ENCODE peak calls at places on chromosome 5, in eight cellular contexts. N is heart right ventricle, P is MM.1S, K is fibroblast of lung, A is Peyer's patch, H is GM23248, O is mesendoderm, E is adrenal gland. Q is an unnamed sample.

GRCh38 chr5:139836469-139837208 is 41.0 kb downstream of the PSD2 start:
- DNase-seq in N (no peak), P (no peak), K (no peak), A (no peak), H (no peak), O (no peak), E (no peak), Q (no peak)

GRCh38 chr5:82290908-82291307 is 12.8 kb upstream of the RPS23 start:
- DNase-seq in N (no peak), P (no peak), K (no peak), A (no peak), H (no peak), O (no peak), E (no peak), Q (no peak)

GRCh38 chr5:61252643-61252925 is 79.5 kb upstream of the ZSWIM6 start:
- DNase-seq in N (no peak), P (no peak), K (no peak), A (no peak), H (no peak), O (no peak), E (no peak), Q (no peak)

GRCh38 chr5:154573011-154573410 is 95.0 kb upstream of the HAND1 start:
- DNase-seq in N (no peak), P (no peak), K (no peak), A (no peak), H (no peak), O (no peak), E (no peak), Q (no peak)

GRCh38 chr5:133738271-133738670 is 125.9 kb upstream of the FSTL4 start:
- DNase-seq in N (no peak), P (no peak), K (no peak), A (no peak), H (no peak), O (no peak), E (no peak), Q (no peak)

GRCh38 chr5:80705216-80705769 is 50.5 kb upstream of the DHFR start:
- DNase-seq in N (no peak), P (no peak), K (no peak), A (no peak), H (no peak), O (no peak), E (no peak), Q (no peak)

GRCh38 chr5:16090270-16090669 is 89.3 kb downstream of the MARCHF11 start:
- DNase-seq in N (no peak), P (no peak), K (no peak), A (no peak), H (no peak), O (peak), E (no peak), Q (no peak)

GRCh38 chr5:75545131-75545530 is 33.4 kb downstream of the POLK start:
- DNase-seq in N (no peak), P (no peak), K (no peak), A (no peak), H (no peak), O (no peak), E (no peak), Q (no peak)

GRCh38 chr5:150567031-150567680 is 59.2 kb downstream of the NDST1 start:
- DNase-seq in N (no peak), P (no peak), K (peak), A (no peak), H (peak), O (no peak), E (no peak), Q (no peak)

GRCh38 chr5:91070761-91071429 is 312.2 kb downstream of the ARRDC3 start:
- DNase-seq in N (no peak), P (no peak), K (no peak), A (no peak), H (no peak), O (peak), E (no peak), Q (no peak)

GRCh38 chr5:141761-142160 is 49.5 kb upstream of the LRRC14B start:
- DNase-seq in N (no peak), P (no peak), K (no peak), A (no peak), H (no peak), O (no peak), E (no peak), Q (no peak)

GRCh38 chr5:623531-623930 is 11.4 kb downstream of the CEP72 start:
- DNase-seq in N (no peak), P (no peak), K (no peak), A (no peak), H (no peak), O (no peak), E (no peak), Q (no peak)

DNA sequence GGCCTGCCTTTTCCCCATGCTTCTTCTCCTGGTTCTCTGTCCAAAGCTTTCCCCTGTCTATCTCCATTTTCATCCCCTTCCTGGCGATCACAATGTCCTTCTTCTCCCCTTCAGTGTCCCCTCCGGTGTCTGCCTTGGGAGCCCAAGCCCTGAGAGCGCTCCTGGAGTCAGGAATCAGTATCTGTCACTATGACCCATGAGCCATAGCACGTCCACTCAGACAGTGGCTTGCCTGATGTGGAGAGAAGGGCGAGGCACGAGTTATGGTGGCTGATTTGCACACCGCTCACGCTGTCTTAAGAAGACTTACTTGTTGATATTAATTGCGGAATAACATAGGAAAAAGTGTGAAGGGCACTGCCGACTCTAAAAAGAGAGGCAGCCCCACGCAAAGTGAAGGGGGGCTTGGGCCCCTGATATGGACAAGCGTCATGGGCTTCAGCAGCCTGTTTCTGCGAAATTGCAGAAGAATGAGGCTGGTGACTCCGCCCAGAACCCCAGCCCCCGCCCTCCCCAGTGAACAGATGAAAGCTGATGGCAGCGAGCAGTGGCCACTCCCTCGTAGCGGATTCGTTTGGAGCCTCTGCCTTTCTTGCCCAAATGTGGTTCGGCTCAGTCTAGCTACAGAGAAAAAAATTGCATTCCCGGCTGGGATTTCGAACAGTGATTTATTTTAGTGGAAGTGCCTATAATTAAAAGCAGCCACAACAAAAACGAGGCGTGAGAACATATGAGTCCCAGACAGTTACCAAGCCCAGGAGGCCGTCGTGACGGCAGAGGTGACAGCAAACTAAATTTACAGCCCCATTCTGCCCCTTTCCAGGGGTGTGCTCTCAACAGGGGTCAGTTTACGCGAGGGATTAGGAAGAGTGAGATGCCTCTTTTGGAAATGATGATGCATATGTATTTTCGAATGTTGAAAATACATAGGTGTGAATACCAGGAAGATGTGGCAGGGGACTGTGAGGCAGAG is 149.8 kb downstream of the ICE1 start:
- DNase-seq in N (peak), P (no peak), K (no peak), A (no peak), H (peak), O (no peak), E (peak), Q (no peak)
- H3K4me3 ChIP-seq in N (no peak), P (no peak), K (no peak), A (no peak), H (no peak), O (no peak), E (no peak), Q (no peak)

DNA sequence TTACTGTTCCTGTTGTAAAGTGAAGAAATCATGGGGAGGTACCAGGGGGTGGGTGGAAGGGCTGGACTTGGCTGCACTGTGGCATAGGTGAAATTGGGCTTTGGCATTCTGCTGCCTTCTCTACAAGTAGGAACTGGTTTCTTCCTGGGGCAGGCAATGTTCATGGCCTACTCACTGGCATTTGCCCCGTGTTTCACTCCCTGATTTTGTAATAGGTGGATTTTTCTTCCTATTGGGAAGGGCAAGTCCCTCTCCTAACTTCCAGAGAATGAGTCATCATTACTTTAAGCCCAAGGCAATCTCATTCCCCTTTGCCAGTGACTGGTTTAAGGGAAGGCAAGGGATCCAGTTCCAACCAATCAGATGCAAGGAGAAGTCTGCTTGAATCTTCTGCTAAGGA is 67.9 kb upstream of the ANKRD55 start:
- DNase-seq in N (no peak), P (no peak), K (no peak), A (no peak), H (peak), O (peak), E (no peak), Q (no peak)
- H3K4me3 ChIP-seq in N (no peak), P (no peak), K (no peak), A (no peak), H (no peak), O (no peak), E (no peak), Q (no peak)

DNA sequence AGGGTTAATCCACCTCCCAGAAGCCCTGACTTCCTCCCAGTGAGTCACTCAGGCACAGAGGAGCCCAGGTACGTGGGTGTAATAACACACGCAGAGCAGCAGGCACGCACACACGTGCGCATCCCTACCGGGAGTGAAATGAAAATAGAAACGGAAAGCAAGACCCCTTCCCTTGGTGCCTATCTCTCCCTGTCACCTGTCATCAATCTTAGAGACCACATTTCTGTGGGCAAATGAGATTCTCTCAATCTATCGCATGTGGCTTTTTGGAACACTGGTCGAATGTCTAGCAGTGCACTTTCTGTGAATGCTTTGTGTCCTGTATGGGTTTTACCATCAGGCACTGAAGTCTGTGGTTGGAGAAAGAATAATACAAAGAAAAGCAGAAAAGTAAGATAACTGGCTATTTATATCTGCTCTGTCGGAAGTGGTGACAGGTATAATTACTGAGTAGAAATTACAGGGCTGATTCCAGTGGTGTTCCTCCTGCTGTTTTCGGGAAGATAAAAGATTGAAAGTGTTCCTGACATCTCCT is 137.7 kb upstream of the GRIA1 start:
- DNase-seq in N (no peak), P (peak), K (no peak), A (no peak), H (peak), O (no peak), E (no peak), Q (peak)
- H3K4me3 ChIP-seq in N (peak), P (peak), K (no peak), A (no peak), H (no peak), O (no peak), E (no peak), Q (peak)

GRCh38 chr5:123814796-123815479 is 303.0 kb downstream of the CSNK1G3 start:
- DNase-seq in N (no peak), P (no peak), K (peak), A (no peak), H (peak), O (no peak), E (no peak), Q (no peak)
- H3K4me3 ChIP-seq in N (no peak), P (no peak), K (no peak), A (no peak), H (no peak), O (no peak), E (no peak), Q (no peak)

GRCh38 chr5:172683264-172683663 is 42.2 kb downstream of the NEURL1B start:
- DNase-seq in N (no peak), P (no peak), K (no peak), A (no peak), H (no peak), O (peak), E (no peak), Q (no peak)
- H3K4me3 ChIP-seq in N (no peak), P (no peak), K (no peak), A (no peak), H (no peak), O (no peak), E (no peak), Q (no peak)

DNA sequence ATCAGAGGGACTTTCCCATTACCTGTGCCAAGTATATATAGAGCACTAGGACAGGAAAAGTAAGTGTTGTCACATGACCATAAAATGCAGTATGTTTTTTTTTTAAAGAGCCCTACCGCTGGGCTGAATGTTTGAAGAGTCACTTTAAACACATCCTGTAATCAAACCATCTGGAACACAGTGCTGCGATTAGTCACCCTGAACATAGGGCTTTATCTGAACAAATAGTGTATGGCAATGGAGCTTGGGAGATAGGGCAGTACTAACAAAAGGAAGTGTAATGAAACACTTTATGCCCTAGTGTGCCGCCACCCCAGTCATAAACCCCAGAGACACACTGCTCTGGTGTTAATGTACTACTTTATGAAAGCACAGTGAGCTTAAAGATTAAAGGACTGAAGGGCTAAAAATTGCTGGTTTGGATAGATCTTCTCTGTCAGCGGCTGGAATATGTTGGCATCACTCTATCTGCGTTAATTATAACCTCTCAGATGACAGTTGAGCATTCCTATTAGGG is 90.4 kb downstream of the ZNF608 start:
- DNase-seq in N (no peak), P (no peak), K (peak), A (peak), H (peak), O (no peak), E (no peak), Q (peak)
- H3K4me3 ChIP-seq in N (peak), P (no peak), K (peak), A (peak), H (peak), O (no peak), E (no peak), Q (no peak)